ENCODE peak calls at places on chromosomes 7 and 10, in five cellular contexts. R is cardiac septum; G is T-helper 1 cell; I is activated CD8-positive, alpha-beta memory T cell treated with anti-CD3 and anti-CD28 coated beads for 48 hours; H is pons. F is an unnamed sample.

GRCh38 chr7:31954500-31954899 is 115.7 kb downstream of the PDE1C start:
- DNase-seq in H (no peak), R (no peak), G (no peak), I (no peak), F (no peak)

GRCh38 chr10:68221196-68221595 is 10.7 kb downstream of the ATOH7 start:
- DNase-seq in R (no peak), H (no peak), I (no peak), G (no peak), F (no peak)

GRCh38 chr10:113026679-113027078 is 76.6 kb downstream of the TCF7L2 start:
- DNase-seq in R (no peak), I (no peak), G (no peak), H (no peak), F (no peak)

GRCh38 chr10:94645285-94645684 is 38.2 kb upstream of the CYP2C18 start:
- DNase-seq in R (no peak), I (no peak), G (no peak), H (no peak), F (no peak)

GRCh38 chr10:121734517-121735137 is 136.4 kb upstream of the FGFR2 start:
- DNase-seq in H (peak), I (no peak), G (no peak), R (no peak), F (peak)

GRCh38 chr7:37656913-37657530 is 26.5 kb upstream of the GPR141 start:
- DNase-seq in G (no peak), I (no peak), R (no peak), H (no peak), F (no peak)

GRCh38 chr10:4541292-4541691 is 284.7 kb upstream of the AKR1E2 start:
- DNase-seq in G (no peak), H (no peak), I (no peak), R (no peak), F (no peak)

GRCh38 chr10:108970016-108970415 is 953.3 kb downstream of the XPNPEP1 start:
- DNase-seq in R (no peak), I (no peak), H (no peak), G (no peak), F (no peak)

GRCh38 chr7:113086431-113086888 is at the start of gene GPR85:
- DNase-seq in R (no peak), G (peak), I (no peak), H (peak), F (peak)

GRCh38 chr10:108775911-108776475 is 1147.3 kb downstream of the XPNPEP1 start:
- DNase-seq in R (no peak), H (no peak), G (no peak), I (no peak), F (no peak)

GRCh38 chr7:10237306-10237705 is 736.4 kb upstream of the PHF14 start:
- DNase-seq in G (no peak), R (no peak), H (no peak), I (no peak), F (no peak)

GRCh38 chr7:70457477-70458194 is 674.3 kb upstream of the GALNT17 start:
- DNase-seq in H (no peak), R (no peak), I (no peak), G (no peak), F (no peak)

GRCh38 chr7:55641273-55641691 is 69.0 kb upstream of the VOPP1 start:
- DNase-seq in G (peak), I (no peak), R (no peak), H (peak), F (peak)

GRCh38 chr7:131692131-131692960 is 135.9 kb upstream of the PODXL start:
- DNase-seq in G (peak), R (no peak), I (peak), H (peak), F (peak)

GRCh38 chr7:98483276-98483963 is 82.5 kb upstream of the BAIAP2L1 start:
- DNase-seq in R (no peak), G (no peak), I (no peak), H (no peak), F (no peak)

GRCh38 chr7:66348959-66349358 is 143.8 kb downstream of the TPST1 start:
- DNase-seq in I (no peak), R (no peak), G (no peak), H (no peak), F (no peak)

GRCh38 chr7:43592321-43592720 is 9.4 kb downstream of the STK17A start:
- DNase-seq in R (no peak), G (no peak), H (no peak), I (no peak), F (no peak)

GRCh38 chr10:351770-352318 is 216.6 kb downstream of the ZMYND11 start:
- DNase-seq in G (no peak), H (no peak), R (peak), I (no peak), F (no peak)

GRCh38 chr7:107560898-107561516 is 2.7 kb downstream of the COG5 start:
- DNase-seq in G (peak), I (no peak), R (no peak), H (no peak), F (no peak)

GRCh38 chr7:151783958-151784575 is 92.8 kb downstream of the PRKAG2 start:
- DNase-seq in I (no peak), H (no peak), R (no peak), G (no peak), F (no peak)

GRCh38 chr10:33139191-33139646 is 181.2 kb upstream of the ITGB1 start:
- DNase-seq in R (no peak), I (no peak), H (no peak), G (peak), F (no peak)

GRCh38 chr7:87312215-87312865 is 33.1 kb upstream of the CROT start:
- DNase-seq in I (peak), G (peak), H (peak), R (no peak), F (peak)

GRCh38 chr10:123548779-123549178 is 117.4 kb upstream of the GPR26 start:
- DNase-seq in H (no peak), G (no peak), R (no peak), I (no peak), F (no peak)

GRCh38 chr7:78691584-78691983 is 761.9 kb downstream of the MAGI2 start:
- DNase-seq in I (no peak), H (no peak), G (no peak), R (no peak), F (no peak)

GRCh38 chr10:51808187-51808586 is 108.8 kb upstream of the CSTF2T start:
- DNase-seq in H (no peak), R (no peak), I (no peak), G (no peak), F (no peak)

GRCh38 chr10:79208251-79208983 is 138.9 kb upstream of the PPIF start:
- DNase-seq in R (no peak), H (no peak), G (no peak), I (no peak), F (no peak)

GRCh38 chr10:132354356-132355094 is 22.5 kb downstream of the LRRC27 start:
- DNase-seq in G (no peak), R (peak), H (no peak), I (no peak), F (no peak)

GRCh38 chr7:151275813-151276577 is 27.5 kb upstream of the SMARCD3 start:
- DNase-seq in G (no peak), R (no peak), I (no peak), H (no peak), F (peak)

GRCh38 chr10:80537705-80538480 is at the start of gene SH2D4B:
- DNase-seq in G (no peak), H (no peak), I (no peak), R (no peak), F (no peak)

GRCh38 chr7:43625453-43625852 is 42.5 kb downstream of the STK17A start:
- DNase-seq in R (no peak), G (peak), H (no peak), I (no peak), F (no peak)

GRCh38 chr7:84674236-84674913 is 479.8 kb upstream of the SEMA3A start:
- DNase-seq in G (no peak), H (no peak), I (no peak), R (no peak), F (no peak)

GRCh38 chr10:15504101-15504840 is 133.2 kb upstream of the FAM171A1 start:
- DNase-seq in R (no peak), H (no peak), G (no peak), I (no peak), F (no peak)

F was measured in cerebellar cortex.